ENCODE peak calls at places on chromosomes 1 and 21, in five cellular contexts. One of them, this sample, is unnamed.

GRCh38 chr1:116494351-116494692 is 76.5 kb downstream of the CD58 start:
- DNase-seq in stimulated activated CD8-positive, alpha-beta memory T cell treated with anti-CD3 and anti-CD28 coated beads, Interleukin-7, amount 100 ng/mL, for 1 hour: no peak
- DNase-seq in hepatocyte: no peak
- DNase-seq in CD8-positive, alpha-beta memory T cell: no peak
- DNase-seq in NCI-H2171: no peak
- DNase-seq in this sample: no peak

GRCh38 chr21:33948096-33948950 is 32.7 kb upstream of the ATP5PO start:
- DNase-seq in stimulated activated CD8-positive, alpha-beta memory T cell treated with anti-CD3 and anti-CD28 coated beads, Interleukin-7, amount 100 ng/mL, for 1 hour: peak
- DNase-seq in hepatocyte: peak
- DNase-seq in CD8-positive, alpha-beta memory T cell: peak
- DNase-seq in NCI-H2171: peak
- DNase-seq in this sample: peak

GRCh38 chr1:23357112-23357908 is 12.3 kb downstream of the ZNF436 start:
- DNase-seq in stimulated activated CD8-positive, alpha-beta memory T cell treated with anti-CD3 and anti-CD28 coated beads, Interleukin-7, amount 100 ng/mL, for 1 hour: no peak
- DNase-seq in hepatocyte: no peak
- DNase-seq in CD8-positive, alpha-beta memory T cell: no peak
- DNase-seq in NCI-H2171: no peak
- DNase-seq in this sample: no peak

GRCh38 chr1:89633103-89633744 is at the start of gene LRRC8C:
- DNase-seq in stimulated activated CD8-positive, alpha-beta memory T cell treated with anti-CD3 and anti-CD28 coated beads, Interleukin-7, amount 100 ng/mL, for 1 hour: no peak
- DNase-seq in hepatocyte: peak
- DNase-seq in CD8-positive, alpha-beta memory T cell: peak
- DNase-seq in NCI-H2171: peak
- DNase-seq in this sample: peak

GRCh38 chr1:181317261-181317924 is 165.9 kb upstream of the CACNA1E start:
- DNase-seq in stimulated activated CD8-positive, alpha-beta memory T cell treated with anti-CD3 and anti-CD28 coated beads, Interleukin-7, amount 100 ng/mL, for 1 hour: no peak
- DNase-seq in hepatocyte: no peak
- DNase-seq in CD8-positive, alpha-beta memory T cell: no peak
- DNase-seq in NCI-H2171: no peak
- DNase-seq in this sample: no peak

GRCh38 chr1:228646717-228647522 is 88.4 kb upstream of the RHOU start:
- DNase-seq in stimulated activated CD8-positive, alpha-beta memory T cell treated with anti-CD3 and anti-CD28 coated beads, Interleukin-7, amount 100 ng/mL, for 1 hour: no peak
- DNase-seq in hepatocyte: peak
- DNase-seq in CD8-positive, alpha-beta memory T cell: peak
- DNase-seq in NCI-H2171: no peak
- DNase-seq in this sample: peak

GRCh38 chr1:41900611-41901444 is 17.9 kb downstream of the HIVEP3 start:
- DNase-seq in stimulated activated CD8-positive, alpha-beta memory T cell treated with anti-CD3 and anti-CD28 coated beads, Interleukin-7, amount 100 ng/mL, for 1 hour: no peak
- DNase-seq in hepatocyte: peak
- DNase-seq in CD8-positive, alpha-beta memory T cell: no peak
- DNase-seq in NCI-H2171: no peak
- DNase-seq in this sample: peak

GRCh38 chr21:32096411-32096810 is 182.4 kb downstream of the MIS18A start:
- DNase-seq in stimulated activated CD8-positive, alpha-beta memory T cell treated with anti-CD3 and anti-CD28 coated beads, Interleukin-7, amount 100 ng/mL, for 1 hour: no peak
- DNase-seq in hepatocyte: no peak
- DNase-seq in CD8-positive, alpha-beta memory T cell: no peak
- DNase-seq in NCI-H2171: no peak
- DNase-seq in this sample: no peak

GRCh38 chr21:29430581-29430980 is 131.9 kb downstream of the BACH1 start:
- DNase-seq in stimulated activated CD8-positive, alpha-beta memory T cell treated with anti-CD3 and anti-CD28 coated beads, Interleukin-7, amount 100 ng/mL, for 1 hour: no peak
- DNase-seq in hepatocyte: no peak
- DNase-seq in CD8-positive, alpha-beta memory T cell: no peak
- DNase-seq in NCI-H2171: no peak
- DNase-seq in this sample: no peak

This sample was measured in colonic mucosa.